ENCODE peak calls at places on chromosomes 1 and 21, in four cellular contexts. Z is heart left ventricle, S is IMR-90, N is tibial nerve. B is an unnamed sample.

GRCh38 chr1:97017895-97018294 is 296.3 kb downstream of the PTBP2 start:
- DNase-seq in S (no peak), N (no peak), Z (no peak), B (no peak)

GRCh38 chr1:9145021-9145668 is 16.2 kb upstream of the GPR157 start:
- DNase-seq in N (no peak), Z (no peak), S (peak), B (no peak)

GRCh38 chr1:172321429-172321828 is 99.1 kb upstream of the C1orf105 start:
- DNase-seq in S (peak), N (no peak), Z (peak), B (no peak)

GRCh38 chr1:19139711-19140110 is 70.4 kb downstream of the UBR4 start:
- DNase-seq in Z (no peak), S (no peak), N (no peak), B (no peak)

GRCh38 chr1:205042911-205043806 is at the start of gene CNTN2:
- DNase-seq in Z (no peak), N (no peak), S (no peak), B (no peak)

GRCh38 chr1:64861611-64862010 is 104.7 kb downstream of the JAK1 start:
- DNase-seq in N (no peak), Z (peak), S (peak), B (no peak)

GRCh38 chr1:15950763-15951295 is 25.1 kb downstream of the ZBTB17 start:
- DNase-seq in N (no peak), S (peak), Z (no peak), B (peak)

GRCh38 chr1:76807543-76808260 is 59.6 kb upstream of the ST6GALNAC5 start:
- DNase-seq in S (no peak), N (no peak), Z (no peak), B (no peak)

GRCh38 chr1:92075311-92075710 is at the start of gene SETSIP:
- DNase-seq in S (no peak), Z (no peak), N (no peak), B (no peak)

GRCh38 chr1:92076363-92076762 is 1.2 kb upstream of the SETSIP start:
- DNase-seq in N (no peak), S (no peak), Z (no peak), B (no peak)

GRCh38 chr1:92081031-92081430 is 886 bp downstream of the BTBD8 start:
- DNase-seq in S (no peak), N (no peak), Z (no peak), B (no peak)

GRCh38 chr1:92080128-92080985 is at the start of gene BTBD8:
- DNase-seq in N (peak), Z (peak), S (peak), B (peak)

GRCh38 chr1:92079441-92079840 is 704 bp upstream of the BTBD8 start:
- DNase-seq in Z (no peak), S (no peak), N (no peak), B (no peak)
- H3K4me3 ChIP-seq in Z (peak), S (no peak), N (no peak), B (no peak)

GRCh38 chr1:225744745-225745144 is 32.9 kb upstream of the SRP9 start:
- DNase-seq in N (no peak), S (no peak), Z (no peak), B (no peak)
- H3K27ac ChIP-seq in N (no peak), S (no peak), Z (no peak), B (no peak)

DNA sequence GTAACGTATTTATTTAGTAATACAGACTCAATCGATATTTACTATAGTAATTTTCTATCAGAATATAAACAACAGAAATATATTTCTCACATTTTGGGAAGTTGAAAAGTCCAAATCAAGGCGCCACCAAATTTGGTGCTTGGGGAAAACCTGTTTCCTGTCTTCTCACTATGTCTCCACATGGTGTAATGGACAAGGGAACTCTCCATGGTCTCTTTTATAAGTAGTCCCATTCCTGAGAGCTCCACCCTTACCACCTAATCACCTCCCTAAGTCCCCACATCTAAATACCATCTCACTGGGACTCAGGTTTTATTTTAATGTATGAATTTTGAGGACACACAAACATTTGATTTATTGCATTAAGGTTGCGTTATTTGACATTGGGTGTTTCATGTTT is 848.0 kb downstream of the LTN1 start:
- DNase-seq in Z (no peak), N (no peak), S (no peak), B (no peak)
- H3K4me3 ChIP-seq in Z (no peak), N (no peak), S (no peak), B (no peak)

GRCh38 chr1:159854693-159855192 is 7.7 kb downstream of the VSIG8 start:
- DNase-seq in N (peak), Z (peak), S (peak), B (peak)
- H3K27ac ChIP-seq in N (peak), Z (peak), S (peak), B (peak)

GRCh38 chr1:184890539-184890973 is 83.8 kb downstream of the NIBAN1 start:
- DNase-seq in Z (peak), N (no peak), S (peak), B (peak)
- H3K4me3 ChIP-seq in Z (no peak), N (no peak), S (no peak), B (no peak)

GRCh38 chr1:229434641-229435051 is 752 bp upstream of the ACTA1 start:
- DNase-seq in S (no peak), N (no peak), Z (peak), B (no peak)

GRCh38 chr1:229432905-229433304 is 989 bp downstream of the ACTA1 start:
- DNase-seq in S (no peak), Z (no peak), N (no peak), B (no peak)

GRCh38 chr1:229433364-229434004 is 410 bp downstream of the ACTA1 start:
- DNase-seq in S (no peak), N (no peak), Z (no peak), B (no peak)

GRCh38 chr1:229432116-229432461 is 1.8 kb downstream of the ACTA1 start:
- DNase-seq in S (no peak), Z (no peak), N (no peak), B (no peak)

GRCh38 chr1:229434005-229434640 is at the start of gene ACTA1:
- DNase-seq in S (no peak), Z (peak), N (no peak), B (no peak)
- H3K27ac ChIP-seq in S (no peak), Z (peak), N (no peak), B (no peak)